ENCODE peak calls at places on chromosomes 12 and 14, in ten cellular contexts. T is lower lobe of right lung; H is AG04450; R is left ventricle myocardium inferior; N is NT2/D1; Y is adipocyte; U is neuronal stem cell; M is mesenchymal stem cell; V is naive thymus-derived CD4-positive, alpha-beta T cell; D is breast epithelium. X is an unnamed sample. For H3K27me3, the result is how much of the 10 kb centered on the place peaks cover.

GRCh38 chr14:95356245-95356850 is 36.6 kb upstream of the CLMN start:
- DNase-seq in R (no peak), H (no peak), D (no peak), M (no peak), V (no peak), Y (no peak), T (no peak), N (no peak), U (no peak), X (no peak)

GRCh38 chr14:96086574-96087077 is 47.5 kb downstream of the C14orf132 start:
- DNase-seq in Y (no peak), T (no peak), D (no peak), U (no peak), N (no peak), R (no peak), V (no peak), H (no peak), M (no peak), X (no peak)

GRCh38 chr12:68612245-68612644 is 1.5 kb downstream of the RAP1B start:
- DNase-seq in H (no peak), T (no peak), D (no peak), N (no peak), U (no peak), V (no peak), M (peak), Y (peak), R (no peak), X (no peak)

GRCh38 chr14:42192659-42193425 is 586.2 kb downstream of the LRFN5 start:
- DNase-seq in N (no peak), M (peak), V (no peak), R (no peak), H (peak), U (no peak), D (no peak), Y (peak), T (no peak), X (peak)

GRCh38 chr12:27383429-27384260 is 51.0 kb downstream of the BMAL2 start:
- DNase-seq in H (peak), N (peak), T (peak), U (peak), D (peak), M (peak), R (peak), Y (peak), V (peak), X (peak)

GRCh38 chr12:123960029-123960428 is 12.6 kb downstream of the CCDC92 start:
- DNase-seq in V (no peak), U (no peak), Y (no peak), M (no peak), R (no peak), N (no peak), H (no peak), D (no peak), T (no peak), X (no peak)

GRCh38 chr14:33229269-33229924 is 290.7 kb downstream of the NPAS3 start:
- DNase-seq in D (no peak), N (no peak), Y (peak), R (no peak), H (no peak), M (peak), V (no peak), U (no peak), T (no peak), X (no peak)

GRCh38 chr12:65023485-65023884 is 97.6 kb downstream of the WIF1 start:
- DNase-seq in V (no peak), M (no peak), N (peak), H (no peak), R (no peak), U (no peak), T (no peak), Y (no peak), D (no peak), X (no peak)

GRCh38 chr14:87935895-87936294 is 57.1 kb downstream of the GALC start:
- DNase-seq in D (no peak), M (no peak), Y (no peak), T (no peak), R (no peak), N (no peak), V (no peak), H (no peak), U (no peak), X (no peak)

GRCh38 chr14:96852823-96853422 is 55.7 kb downstream of the VRK1 start:
- DNase-seq in R (no peak), D (no peak), M (peak), N (no peak), Y (peak), V (no peak), T (no peak), H (peak), U (no peak), X (no peak)

GRCh38 chr12:29907486-29907885 is 123.7 kb upstream of the TMTC1 start:
- DNase-seq in R (no peak), T (no peak), H (no peak), U (no peak), V (no peak), M (peak), D (no peak), Y (no peak), N (no peak), X (no peak)

GRCh38 chr12:9910716-9911421 is 21.3 kb downstream of the CLEC2A start:
- DNase-seq in M (peak), T (no peak), Y (no peak), U (no peak), H (no peak), D (no peak), N (no peak), R (no peak), V (no peak), X (no peak)

DNA sequence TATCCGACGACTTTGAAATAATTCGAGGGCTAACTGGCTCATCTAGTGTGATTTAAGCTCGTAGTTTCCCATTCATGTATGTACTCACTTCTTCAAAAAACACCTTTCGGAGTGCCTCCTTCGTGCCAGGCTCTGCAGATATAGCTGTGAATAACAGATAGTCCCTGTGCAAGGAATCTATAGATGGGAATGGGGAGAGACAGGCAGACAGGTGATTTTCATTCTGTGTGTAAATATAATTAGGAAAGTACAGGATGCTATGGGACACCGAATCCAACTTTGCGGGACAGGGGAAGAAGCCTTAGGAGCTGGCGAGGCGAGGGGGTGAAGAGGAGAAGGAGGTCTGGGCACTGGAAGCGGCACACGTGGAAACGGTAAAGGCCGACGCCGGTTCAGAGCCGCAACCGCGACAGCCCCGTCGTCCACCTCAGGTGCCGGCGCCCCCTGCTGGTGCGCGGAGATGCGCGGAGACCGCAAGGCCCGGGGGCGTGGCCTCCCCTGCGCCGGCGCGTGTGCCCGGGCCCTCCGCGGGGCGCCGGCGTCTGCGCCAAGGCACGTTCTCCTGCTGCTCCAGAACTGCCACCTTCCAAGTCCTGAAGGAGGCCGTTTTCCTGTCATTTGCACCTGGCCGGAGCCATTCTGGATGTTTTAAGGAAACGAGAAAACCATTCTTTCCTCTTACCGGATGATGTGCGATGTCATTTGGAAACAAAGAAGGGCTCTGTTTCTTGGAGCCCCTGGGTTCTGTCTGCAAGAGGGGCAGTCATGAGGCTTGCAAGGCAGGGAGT is 18.0 kb upstream of the CACNA1C start:
- DNase-seq in M (peak), D (peak), U (peak), H (no peak), R (peak), V (peak), N (peak), Y (peak), T (peak), X (peak)
- H3K4me3 ChIP-seq in M (peak), D (peak), U (peak), H (peak), R (peak), V (peak), N (peak), Y (peak), T (peak), X (peak)

GRCh38 chr12:53817021-53817389 is 65.2 kb upstream of the CISTR start:
- DNase-seq in H (no peak), T (no peak), V (no peak), R (no peak), D (no peak), Y (no peak), M (no peak), U (no peak), N (no peak), X (no peak)
- H3K27me3 ChIP-seq in H (under half), T (under half), V (under half), R (half or more), D (under half), Y (half or more), M (half or more), U (under half), N (under half), X (under half)

GRCh38 chr12:109463776-109464175 is 13.3 kb downstream of the KCTD10 start:
- DNase-seq in M (no peak), V (no peak), T (no peak), Y (no peak), U (no peak), H (no peak), D (no peak), R (no peak), N (no peak), X (no peak)
- H3K4me3 ChIP-seq in M (peak), V (no peak), T (peak), Y (peak), U (no peak), H (peak), D (peak), R (peak), N (no peak), X (peak)

GRCh38 chr12:125089083-125089482 is 23.8 kb downstream of the AACS start:
- DNase-seq in Y (no peak), H (no peak), V (no peak), R (no peak), N (no peak), M (no peak), D (no peak), U (no peak), T (no peak), X (no peak)
- H3K27me3 ChIP-seq in Y (under half), H (under half), V (under half), R (under half), N (under half), M (under half), D (under half), U (under half), T (under half), X (under half)

DNA sequence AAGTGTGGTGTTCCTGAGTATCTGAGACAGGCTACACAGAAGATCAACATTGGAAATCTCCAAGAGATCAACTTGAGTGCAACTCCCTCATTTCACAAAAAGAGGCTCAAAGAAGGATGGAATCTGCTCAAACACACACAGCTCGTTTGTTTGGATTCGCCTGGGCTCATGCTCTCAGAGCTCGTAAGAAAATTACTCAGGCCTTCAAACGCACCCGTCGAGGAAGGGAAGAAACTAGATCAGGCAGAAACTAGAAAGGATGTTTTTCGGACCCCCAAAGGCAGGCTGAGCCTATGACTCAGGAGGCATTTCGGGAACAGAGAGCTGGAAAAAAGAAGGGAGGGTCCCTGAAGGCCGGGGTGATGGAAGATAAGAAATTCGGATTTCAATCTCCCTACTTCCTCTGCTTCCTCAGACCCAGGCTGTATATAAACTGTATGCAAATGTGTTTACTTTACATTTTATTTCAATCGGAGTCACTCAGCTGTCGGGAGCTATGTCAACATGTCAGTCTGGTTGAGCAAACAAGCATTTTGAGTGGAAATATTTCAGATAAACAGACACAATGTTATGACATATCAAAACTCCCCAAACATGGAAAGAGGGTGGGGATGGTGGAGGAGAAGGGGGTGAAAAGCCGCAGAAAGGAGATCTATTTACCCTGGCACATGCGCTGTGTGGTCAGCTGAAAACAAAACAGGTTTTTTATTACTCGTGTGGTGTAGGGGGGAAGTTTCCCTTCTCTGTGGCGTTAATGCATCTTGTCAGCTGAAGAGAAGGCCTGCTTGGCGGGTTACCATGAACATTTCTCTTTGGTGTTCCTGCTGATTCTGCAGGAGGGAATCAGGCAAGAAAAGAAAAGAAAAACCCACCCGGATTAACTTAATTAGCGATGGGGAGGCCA is 129.1 kb upstream of the TBX3 start:
- DNase-seq in Y (peak), M (peak), N (no peak), R (no peak), T (no peak), D (no peak), U (peak), V (no peak), H (peak), X (no peak)
- H3K4me3 ChIP-seq in Y (no peak), M (no peak), N (no peak), R (no peak), T (peak), D (peak), U (no peak), V (no peak), H (peak), X (no peak)

DNA sequence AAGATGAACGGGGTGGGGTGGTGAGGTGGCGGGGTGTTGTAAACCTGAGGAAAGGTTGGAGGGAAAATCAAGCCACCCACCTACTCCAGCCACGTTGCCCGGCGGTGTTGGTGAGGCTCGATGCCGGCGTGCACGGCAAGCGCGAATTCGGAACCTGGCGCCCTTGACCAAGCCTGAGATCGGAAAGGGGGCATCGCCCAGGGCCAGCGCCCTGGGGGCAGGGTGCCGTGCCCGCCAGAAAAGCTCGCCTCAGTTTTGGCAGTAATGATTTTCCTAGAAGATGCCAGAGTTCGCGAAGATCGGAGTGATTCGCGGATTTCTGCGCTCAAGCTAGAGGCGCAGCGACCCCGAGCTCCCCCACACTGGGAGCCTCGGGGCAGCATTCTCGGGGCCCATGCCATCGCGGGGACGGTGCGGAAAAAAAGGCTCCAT is 804 bp downstream of the STXBP6 start:
- DNase-seq in T (no peak), D (no peak), R (no peak), Y (peak), U (no peak), N (no peak), M (peak), H (no peak), V (no peak), X (no peak)
- H3K27me3 ChIP-seq in T (under half), D (under half), R (under half), Y (under half), U (under half), N (half or more), M (under half), H (under half), V (under half), X (under half)

GRCh38 chr12:103442822-103443221 is 52.9 kb downstream of the C12orf42 start:
- DNase-seq in V (no peak), U (no peak), N (no peak), H (no peak), R (no peak), Y (no peak), T (no peak), M (no peak), D (no peak), X (no peak)

GRCh38 chr12:103442187-103442564 is 53.6 kb downstream of the C12orf42 start:
- DNase-seq in D (no peak), U (no peak), V (no peak), Y (no peak), N (no peak), R (no peak), H (no peak), M (no peak), T (no peak), X (no peak)

GRCh38 chr12:103444983-103445382 is 50.8 kb downstream of the C12orf42 start:
- DNase-seq in D (no peak), U (no peak), M (no peak), R (no peak), N (no peak), H (no peak), T (no peak), V (no peak), Y (no peak), X (no peak)

GRCh38 chr12:103441437-103442186 is 54.2 kb downstream of the C12orf42 start:
- DNase-seq in Y (no peak), V (no peak), U (no peak), R (no peak), H (no peak), D (no peak), T (no peak), N (no peak), M (no peak), X (no peak)
- H3K4me3 ChIP-seq in Y (no peak), V (peak), U (no peak), R (no peak), H (no peak), D (no peak), T (no peak), N (no peak), M (no peak), X (no peak)